ENCODE peak calls at places on chromosomes 11 and 22, in five cellular contexts. R is tibial nerve; F is HCT116; H is thoracic aorta; P is effector memory CD4-positive, alpha-beta T cell. G is an unnamed sample.

GRCh38 chr11:75160328-75160757 is 9.4 kb downstream of the SLCO2B1 start:
- DNase-seq in P (no peak), F (no peak), R (no peak), H (no peak), G (no peak)

GRCh38 chr22:33605201-33605600 is 315.1 kb downstream of the LARGE1 start:
- DNase-seq in H (no peak), F (no peak), P (no peak), R (no peak), G (no peak)

GRCh38 chr11:64287676-64288352 is 2.2 kb downstream of the GPR137 start:
- DNase-seq in R (no peak), H (no peak), F (no peak), P (no peak), G (no peak)

GRCh38 chr11:105296806-105297205 is 157.2 kb upstream of the CARD18 start:
- DNase-seq in H (no peak), F (no peak), P (no peak), R (no peak), G (no peak)

GRCh38 chr22:34588893-34589545 is 476.9 kb upstream of the ISX start:
- DNase-seq in H (no peak), F (no peak), R (no peak), P (no peak), G (no peak)

GRCh38 chr22:48713266-48714205 is 1114.1 kb downstream of the BRD1 start:
- DNase-seq in H (no peak), R (no peak), P (no peak), F (no peak), G (no peak)

GRCh38 chr11:85710912-85711311 is 24.9 kb upstream of the CCDC89 start:
- DNase-seq in H (no peak), F (no peak), R (no peak), P (no peak), G (no peak)

GRCh38 chr11:112795142-112795815 is 165.9 kb upstream of the NCAM1 start:
- DNase-seq in F (peak; percentile 38), H (no peak), R (no peak), P (no peak), G (no peak)

GRCh38 chr22:20887375-20887774 is 28.6 kb downstream of the SNAP29 start:
- DNase-seq in P (no peak), H (no peak), F (no peak), R (no peak), G (no peak)

GRCh38 chr22:30397656-30398635 is 1.1 kb downstream of the SEC14L2 start:
- DNase-seq in R (no peak), H (no peak), F (no peak), P (no peak), G (no peak)

GRCh38 chr11:93796832-93797231 is 12.8 kb downstream of the MED17 start:
- DNase-seq in R (no peak), F (no peak), P (no peak), H (no peak), G (no peak)

GRCh38 chr11:70570693-70571395 is 172.5 kb downstream of the CTTN start:
- DNase-seq in R (no peak), F (no peak), H (no peak), P (no peak), G (no peak)

GRCh38 chr11:131465056-131465455 is 94.6 kb downstream of the NTM start:
- DNase-seq in H (no peak), R (no peak), F (no peak), P (no peak), G (no peak)

GRCh38 chr11:16252373-16252772 is 104.0 kb downstream of the SOX6 start:
- DNase-seq in R (no peak), F (no peak), H (no peak), P (no peak), G (no peak)

GRCh38 chr11:65454311-65454695 is 31.7 kb downstream of the NEAT1 start:
- DNase-seq in H (no peak), F (no peak), P (no peak), R (no peak), G (no peak)

GRCh38 chr11:39732002-39732401 is 1727.5 kb downstream of the LRRC4C start:
- DNase-seq in R (no peak), F (no peak), P (no peak), H (no peak), G (no peak)

GRCh38 chr11:111378773-111379499 is at the start of gene POU2AF1:
- DNase-seq in R (no peak), P (peak; percentile 4), H (no peak), F (no peak), G (no peak)

GRCh38 chr22:42596376-42596775 is 18.3 kb downstream of the POLDIP3 start:
- DNase-seq in H (no peak), R (no peak), P (no peak), F (no peak), G (no peak)

GRCh38 chr11:133708547-133709051 is 136.7 kb downstream of the SPATA19 start:
- DNase-seq in F (no peak), R (no peak), H (no peak), P (no peak), G (no peak)

GRCh38 chr11:45060707-45061106 is 85.7 kb upstream of the PRDM11 start:
- DNase-seq in P (no peak), H (no peak), F (no peak), R (no peak), G (no peak)

GRCh38 chr22:37186228-37186996 is 1.6 kb downstream of the C1QTNF6 start:
- DNase-seq in F (peak; percentile 97), R (no peak), H (no peak), P (no peak), G (no peak)

GRCh38 chr22:21571679-21572078 is 4.2 kb downstream of the UBE2L3 start:
- DNase-seq in P (no peak), R (no peak), F (no peak), H (no peak), G (no peak)

GRCh38 chr11:57742087-57742452 is 779 bp downstream of the SELENOH start:
- DNase-seq in H (no peak), R (no peak), P (no peak), F (no peak), G (no peak)

GRCh38 chr11:122697636-122698167 is 42.2 kb downstream of the UBASH3B start:
- DNase-seq in P (no peak), F (no peak), R (no peak), H (no peak), G (no peak)

GRCh38 chr11:63999349-64000025 is 13.2 kb downstream of the OTUB1 start:
- DNase-seq in H (peak; percentile 16), P (peak; percentile 48), R (no peak), F (no peak), G (no peak)

GRCh38 chr11:61054927-61055562 is 47.2 kb upstream of the CD5 start:
- DNase-seq in P (no peak), F (no peak), R (no peak), H (no peak), G (no peak)

GRCh38 chr11:22703040-22703439 is 36.6 kb downstream of the GAS2 start:
- DNase-seq in P (no peak), R (no peak), H (no peak), F (peak; percentile 28), G (no peak)

GRCh38 chr11:43988040-43988793 is 45.8 kb downstream of the C11orf96 start:
- DNase-seq in P (no peak), R (no peak), H (no peak), F (no peak), G (no peak)

GRCh38 chr11:129316781-129317180 is 58.9 kb upstream of the BARX2 start:
- DNase-seq in P (no peak), R (no peak), H (no peak), F (no peak), G (no peak)

GRCh38 chr22:22710719-22711531 is 66.5 kb downstream of the GGTLC2 start:
- DNase-seq in H (no peak), F (no peak), R (peak; percentile 40), P (peak; percentile 65), G (peak; percentile 85)

GRCh38 chr22:19352217-19352616 is 60.7 kb upstream of the CLTCL1 start:
- DNase-seq in F (no peak), R (no peak), H (no peak), P (no peak), G (no peak)

GRCh38 chr22:45335854-45336492 is 26.2 kb downstream of the FAM118A start:
- DNase-seq in H (no peak), F (no peak), R (no peak), P (no peak), G (no peak)

GRCh38 chr11:13118194-13118593 is 109.1 kb downstream of the RASSF10 start:
- DNase-seq in F (peak; percentile 78), R (no peak), P (no peak), H (no peak), G (no peak)

GRCh38 chr11:2687223-2687530 is 12.6 kb downstream of the KCNQ1OT1 start:
- DNase-seq in R (no peak), P (no peak), H (no peak), F (no peak), G (no peak)

GRCh38 chr11:26025680-26026079 is 306.2 kb upstream of the ANO3 start:
- DNase-seq in P (no peak), F (no peak), H (no peak), R (no peak), G (no peak)

GRCh38 chr22:19525116-19525660 is 978 bp upstream of the CLDN5 start:
- DNase-seq in R (no peak), F (no peak), P (no peak), H (no peak), G (no peak)

GRCh38 chr11:78380615-78381029 is 37.0 kb downstream of the GAB2 start:
- DNase-seq in H (no peak), R (no peak), P (no peak), F (no peak), G (no peak)

GRCh38 chr11:69480547-69481392 is 693 bp upstream of the LINC01488 start:
- DNase-seq in H (no peak), P (no peak), F (no peak), R (no peak), G (no peak)